ENCODE peak calls at places on chromosomes 16 and 17, in eight cellular contexts. G is astrocyte of the spinal cord, Y is BJ, X is DND-41, P is keratinocyte, V is heart right ventricle, M is HFF-Myc, A is HFFc6. R is an unnamed sample.

GRCh38 chr16:49824600-49824999 is 31.3 kb downstream of the ZNF423 start:
- DNase-seq in G (no peak), Y (no peak), X (no peak), P (no peak), V (no peak), M (no peak), A (no peak), R (no peak)

GRCh38 chr17:17669081-17669850 is 12.0 kb upstream of the RAI1 start:
- DNase-seq in G (peak), Y (no peak), X (peak), P (no peak), V (no peak), M (no peak), A (no peak), R (no peak)

GRCh38 chr17:61817452-61817851 is 45.9 kb downstream of the BRIP1 start:
- DNase-seq in G (no peak), Y (no peak), X (no peak), P (no peak), V (no peak), M (no peak), A (no peak), R (no peak)

GRCh38 chr17:64073771-64074703 is 53.6 kb upstream of the ICAM2 start:
- DNase-seq in G (no peak), Y (no peak), X (no peak), P (no peak), V (no peak), M (no peak), A (no peak), R (no peak)

GRCh38 chr17:74417178-74418045 is 14.5 kb upstream of the GPRC5C start:
- DNase-seq in G (no peak), Y (no peak), X (no peak), P (no peak), V (no peak), M (no peak), A (peak), R (peak)

GRCh38 chr17:77957215-77957868 is 1.2 kb upstream of the TNRC6C start:
- DNase-seq in G (peak), Y (no peak), X (peak), P (no peak), V (no peak), M (no peak), A (no peak), R (no peak)

GRCh38 chr16:72961863-72962262 is 86.1 kb downstream of the ZFHX3 start:
- DNase-seq in G (no peak), Y (no peak), X (no peak), P (no peak), V (no peak), M (no peak), A (no peak), R (no peak)

GRCh38 chr16:65975049-65975708 is 391.3 kb upstream of the CDH5 start:
- DNase-seq in G (peak), Y (no peak), X (peak), P (peak), V (no peak), M (peak), A (peak), R (peak)

GRCh38 chr16:70759666-70760065 is 41.3 kb downstream of the VAC14 start:
- DNase-seq in G (no peak), Y (no peak), X (no peak), P (no peak), V (no peak), M (no peak), A (no peak), R (no peak)

GRCh38 chr16:69930117-69930776 is 20.9 kb upstream of the CLEC18A start:
- DNase-seq in G (peak), Y (no peak), X (peak), P (peak), V (peak), M (no peak), A (peak), R (peak)

GRCh38 chr16:14562691-14563491 is 67.2 kb downstream of the PARN start:
- DNase-seq in G (no peak), Y (no peak), X (no peak), P (peak), V (no peak), M (no peak), A (no peak), R (peak)

GRCh38 chr16:88881090-88881580 is 14.7 kb upstream of the PABPN1L start:
- DNase-seq in G (no peak), Y (no peak), X (no peak), P (no peak), V (no peak), M (no peak), A (no peak), R (no peak)

GRCh38 chr17:69012895-69013805 is 47.6 kb downstream of the ABCA9 start:
- DNase-seq in G (peak), Y (no peak), X (no peak), P (no peak), V (no peak), M (no peak), A (no peak), R (peak)

GRCh38 chr17:34733351-34733750 is 154.0 kb downstream of the TMEM132E start:
- DNase-seq in G (no peak), Y (no peak), X (no peak), P (no peak), V (no peak), M (no peak), A (no peak), R (no peak)

GRCh38 chr16:3536851-3537250 is 36.0 kb downstream of the CLUAP1 start:
- DNase-seq in G (no peak), Y (no peak), X (no peak), P (no peak), V (no peak), M (no peak), A (no peak), R (no peak)

GRCh38 chr16:77171750-77172635 is 19.0 kb upstream of the MON1B start:
- DNase-seq in G (peak), Y (no peak), X (peak), P (peak), V (no peak), M (peak), A (peak), R (peak)

GRCh38 chr16:82664181-82664580 is 37.4 kb downstream of the CDH13 start:
- DNase-seq in G (no peak), Y (no peak), X (no peak), P (no peak), V (no peak), M (no peak), A (no peak), R (no peak)

GRCh38 chr16:14102925-14103720 is 32.0 kb downstream of the MRTFB start:
- DNase-seq in G (no peak), Y (no peak), X (no peak), P (no peak), V (no peak), M (no peak), A (no peak), R (no peak)

GRCh38 chr16:67277999-67278772 is 1.1 kb upstream of the PLEKHG4 start:
- DNase-seq in G (peak), Y (peak), X (no peak), P (no peak), V (no peak), M (peak), A (peak), R (peak)

GRCh38 chr17:63550816-63551639 is 751 bp downstream of the DCAF7 start:
- DNase-seq in G (peak), Y (no peak), X (peak), P (no peak), V (no peak), M (no peak), A (peak), R (peak)

GRCh38 chr16:58026705-58027340 is 1.3 kb downstream of the MMP15 start:
- DNase-seq in G (no peak), Y (no peak), X (no peak), P (no peak), V (peak), M (no peak), A (no peak), R (no peak)

GRCh38 chr17:67376892-67377726 is at the start of gene PITPNC1:
- DNase-seq in G (peak), Y (peak), X (peak), P (no peak), V (peak), M (no peak), A (peak), R (peak)

GRCh38 chr17:48878920-48879898 is 13.4 kb upstream of the ATP5MC1 start:
- DNase-seq in G (peak), Y (no peak), X (peak), P (peak), V (no peak), M (peak), A (peak), R (peak)

GRCh38 chr17:45656527-45657181 is 127.5 kb upstream of the CRHR1 start:
- DNase-seq in G (no peak), Y (no peak), X (no peak), P (no peak), V (no peak), M (no peak), A (no peak), R (no peak)

GRCh38 chr17:78762007-78762406 is 20.1 kb downstream of the CYTH1 start:
- DNase-seq in G (no peak), Y (no peak), X (no peak), P (no peak), V (no peak), M (no peak), A (no peak), R (no peak)

GRCh38 chr17:38705523-38705802 is 390 bp downstream of the MLLT6 start:
- DNase-seq in G (no peak), Y (no peak), X (no peak), P (no peak), V (no peak), M (no peak), A (no peak), R (no peak)

GRCh38 chr17:13420294-13421277 is 181.1 kb downstream of the HS3ST3A1 start:
- DNase-seq in G (peak), Y (peak), X (no peak), P (no peak), V (no peak), M (no peak), A (peak), R (peak)

GRCh38 chr16:85276258-85276657 is 164.0 kb upstream of the CIBAR2 start:
- DNase-seq in G (no peak), Y (no peak), X (no peak), P (no peak), V (no peak), M (no peak), A (no peak), R (no peak)

GRCh38 chr17:68417317-68417716 is 40.0 kb downstream of the WIPI1 start:
- DNase-seq in G (no peak), Y (no peak), X (no peak), P (no peak), V (no peak), M (no peak), A (no peak), R (no peak)

GRCh38 chr16:56423584-56424403 is 1.6 kb downstream of the AMFR start:
- DNase-seq in G (peak), Y (no peak), X (peak), P (no peak), V (no peak), M (no peak), A (no peak), R (no peak)

GRCh38 chr16:77431131-77431670 is 3.6 kb downstream of the ADAMTS18 start:
- DNase-seq in G (no peak), Y (no peak), X (no peak), P (no peak), V (no peak), M (no peak), A (no peak), R (no peak)

GRCh38 chr17:82929676-82930042 is 89.8 kb upstream of the ZNF750 start:
- DNase-seq in G (no peak), Y (no peak), X (no peak), P (no peak), V (no peak), M (no peak), A (no peak), R (no peak)

GRCh38 chr16:80804061-80804450 is 342 bp downstream of the CDYL2 start:
- DNase-seq in G (peak), Y (no peak), X (no peak), P (no peak), V (peak), M (peak), A (peak), R (peak)

GRCh38 chr17:39152134-39152884 is 872 bp upstream of the PLXDC1 start:
- DNase-seq in G (no peak), Y (no peak), X (no peak), P (no peak), V (peak), M (no peak), A (no peak), R (no peak)

GRCh38 chr16:57669476-57670162 is 1.5 kb downstream of the ADGRG3 start:
- DNase-seq in G (no peak), Y (no peak), X (no peak), P (no peak), V (no peak), M (no peak), A (no peak), R (no peak)

GRCh38 chr17:57135748-57136342 is 50.8 kb downstream of the AKAP1 start:
- DNase-seq in G (no peak), Y (no peak), X (peak), P (no peak), V (no peak), M (no peak), A (no peak), R (no peak)

GRCh38 chr17:29982991-29983390 is 41.6 kb downstream of the EFCAB5 start:
- DNase-seq in G (no peak), Y (no peak), X (no peak), P (no peak), V (no peak), M (no peak), A (no peak), R (no peak)

GRCh38 chr16:4263504-4264436 is 9.1 kb downstream of the TFAP4 start:
- DNase-seq in G (peak), Y (peak), X (no peak), P (no peak), V (peak), M (peak), A (peak), R (peak)

GRCh38 chr16:11583889-11584565 is 2.7 kb downstream of the LITAF start:
- DNase-seq in G (no peak), Y (no peak), X (no peak), P (no peak), V (no peak), M (no peak), A (no peak), R (no peak)
- TF ChIP-seq CTCF in G (no peak), Y (no peak), X (no peak), P (no peak), V (no peak), M (no peak), A (no peak), R (no peak)

GRCh38 chr17:4709794-4710692 is at the start of gene ARRB2:
- DNase-seq in G (peak), Y (peak), X (peak), P (peak), V (peak), M (peak), A (peak), R (peak)
- TF ChIP-seq CTCF in G (peak), Y (peak), X (peak), P (peak), V (peak), M (peak), A (peak), R (peak)

GRCh38 chr16:17258848-17259713 is 211.7 kb downstream of the XYLT1 start:
- DNase-seq in G (no peak), Y (no peak), X (no peak), P (no peak), V (no peak), M (no peak), A (no peak), R (no peak)

GRCh38 chr16:17259751-17260270 is 210.9 kb downstream of the XYLT1 start:
- DNase-seq in G (no peak), Y (no peak), X (no peak), P (no peak), V (no peak), M (no peak), A (no peak), R (no peak)

GRCh38 chr16:17260271-17260849 is 210.4 kb downstream of the XYLT1 start:
- DNase-seq in G (no peak), Y (no peak), X (no peak), P (no peak), V (no peak), M (no peak), A (no peak), R (no peak)

GRCh38 chr16:17258077-17258599 is 212.6 kb downstream of the XYLT1 start:
- DNase-seq in G (no peak), Y (no peak), X (no peak), P (no peak), V (no peak), M (no peak), A (no peak), R (no peak)

GRCh38 chr16:17261197-17261858 is 209.4 kb downstream of the XYLT1 start:
- DNase-seq in G (no peak), Y (no peak), X (no peak), P (no peak), V (no peak), M (no peak), A (no peak), R (no peak)
- TF ChIP-seq CTCF in G (no peak), Y (no peak), X (no peak), P (no peak), V (no peak), M (no peak), A (no peak), R (no peak)

DNA sequence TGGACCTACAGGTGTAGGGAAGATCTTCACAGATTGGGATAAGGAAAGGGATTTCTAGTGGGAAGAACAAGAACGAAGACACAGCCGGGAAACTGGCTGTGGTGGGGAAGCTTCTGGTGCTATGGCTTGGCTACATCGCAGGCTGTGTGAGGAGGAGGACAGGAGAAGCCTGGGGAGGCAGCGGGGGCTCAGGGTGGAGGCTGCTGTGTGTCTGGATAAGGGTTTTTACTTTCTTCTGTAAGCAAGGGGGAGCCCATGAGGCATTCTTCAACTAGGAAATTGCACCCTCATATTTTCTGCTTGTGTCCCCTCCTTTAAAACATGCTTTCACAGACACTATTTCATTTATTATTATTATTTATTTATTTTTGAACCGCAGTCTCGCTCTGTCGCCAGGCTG is 2.9 kb upstream of the RHBDF2 start:
- DNase-seq in G (no peak), Y (no peak), X (no peak), P (no peak), V (no peak), M (no peak), A (peak), R (no peak)
- TF ChIP-seq CTCF in G (peak), Y (peak), X (no peak), P (no peak), V (no peak), M (peak), A (peak), R (no peak)

DNA sequence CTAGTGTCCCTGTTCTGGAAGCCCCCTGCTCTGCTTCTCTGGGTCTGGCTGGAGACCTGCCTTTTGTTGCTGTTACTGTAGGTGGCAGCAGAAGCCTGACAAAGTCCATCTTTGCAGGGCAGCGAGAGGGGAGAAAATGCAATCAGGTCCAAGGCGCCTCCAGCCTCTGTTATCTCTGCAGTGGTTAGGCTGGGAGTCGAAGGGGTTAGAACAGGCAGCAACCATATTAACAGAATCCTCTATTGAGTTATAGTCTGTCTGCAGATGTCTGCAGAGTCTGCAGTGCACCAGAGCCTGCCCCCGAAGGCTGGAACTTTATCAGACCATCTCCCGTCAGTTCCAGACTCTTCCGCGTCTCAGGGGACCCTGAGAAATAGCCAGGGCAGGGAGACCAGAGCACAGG is 404.9 kb upstream of the EEF2KMT start:
- DNase-seq in G (no peak), Y (no peak), X (peak), P (no peak), V (no peak), M (no peak), A (peak), R (no peak)
- TF ChIP-seq CTCF in G (peak), Y (no peak), X (peak), P (peak), V (peak), M (no peak), A (peak), R (no peak)

GRCh38 chr17:20948984-20949777 is 93.6 kb downstream of the USP22 start:
- DNase-seq in G (no peak), Y (no peak), X (no peak), P (no peak), V (no peak), M (no peak), A (no peak), R (no peak)

GRCh38 chr17:20941872-20942271 is 100.9 kb downstream of the USP22 start:
- DNase-seq in G (no peak), Y (no peak), X (no peak), P (no peak), V (no peak), M (no peak), A (no peak), R (no peak)

DNA sequence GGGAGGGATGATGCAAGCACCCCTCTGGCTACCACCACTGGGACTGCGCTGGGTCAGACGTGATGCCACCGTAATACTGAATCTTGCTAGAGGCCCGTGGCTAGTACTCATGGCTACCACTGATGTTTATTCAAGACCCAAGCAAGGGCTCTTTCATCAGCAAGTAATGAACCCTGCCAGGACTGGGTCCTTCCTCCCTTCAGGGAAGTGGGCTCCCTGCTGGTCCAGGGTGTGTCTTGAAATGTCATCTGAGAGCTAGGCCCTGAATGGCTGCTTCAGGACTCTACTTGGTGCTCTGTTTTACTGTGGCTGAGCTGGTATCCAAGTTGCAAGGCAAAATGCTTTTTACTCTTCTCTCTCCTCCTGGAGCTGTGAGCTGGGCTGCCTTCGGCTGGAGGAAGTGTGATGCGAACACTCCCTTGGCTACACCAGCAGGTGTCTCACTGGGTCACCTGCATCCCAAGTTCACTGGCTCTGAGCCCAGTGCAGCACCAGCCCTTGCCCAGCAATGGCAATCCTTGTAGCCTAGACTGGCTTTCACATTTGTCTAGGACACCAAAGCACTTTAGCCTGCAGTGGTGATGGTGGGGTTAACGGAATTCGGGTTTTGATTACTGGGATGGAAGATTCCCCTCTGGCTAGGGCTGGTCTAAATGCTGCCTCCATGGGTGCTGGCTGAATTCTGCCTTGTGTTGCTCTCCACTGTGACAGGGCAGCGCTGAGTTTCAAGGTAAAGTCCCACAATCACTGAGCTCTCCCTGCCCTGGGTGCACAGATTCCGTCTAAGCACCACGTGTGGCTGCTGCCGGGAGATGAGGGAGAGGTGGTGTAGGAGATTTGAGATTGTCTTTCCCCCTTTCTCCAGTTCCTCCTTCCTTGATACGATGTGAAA is 98.6 kb downstream of the USP22 start:
- DNase-seq in G (no peak), Y (no peak), X (peak), P (no peak), V (no peak), M (no peak), A (no peak), R (no peak)
- TF ChIP-seq CTCF in G (peak), Y (no peak), X (peak), P (peak), V (no peak), M (peak), A (peak), R (peak)

R was measured in brain microvascular endothelial cell.